ENCODE peak calls at places on chromosomes 11 and 22, in five cellular contexts. G is germinal center; C is ascending aorta; E is stimulated activated CD4-positive, alpha-beta T cell treated with anti-CD3 and anti-CD28 coated beads, Interleukin-1b, Interleukin-23, amount 100 ng/mL, for 24 hours; M is AG04449. U is an unnamed sample.

GRCh38 chr22:19691721-19692341 is 22.5 kb upstream of the SEPTIN5 start:
- DNase-seq in G (no peak), C (no peak), E (no peak), M (no peak), U (no peak)

GRCh38 chr11:93000511-93001476 is 31.3 kb downstream of the MTNR1B start:
- DNase-seq in G (no peak), C (no peak), E (no peak), M (peak), U (no peak)

GRCh38 chr11:10581481-10582019 is 13.1 kb upstream of the LYVE1 start:
- DNase-seq in G (no peak), C (peak), E (no peak), M (no peak), U (no peak)

GRCh38 chr11:112085822-112086421 is 634 bp downstream of the TIMM8B start:
- DNase-seq in G (peak), C (no peak), E (no peak), M (no peak), U (no peak)

GRCh38 chr11:119025978-119026766 is 4.5 kb downstream of the SLC37A4 start:
- DNase-seq in G (no peak), C (no peak), E (no peak), M (no peak), U (no peak)

GRCh38 chr11:82733444-82734119 is at the start of gene FAM181B:
- DNase-seq in G (peak), C (no peak), E (no peak), M (no peak), U (no peak)

GRCh38 chr11:34454308-34455032 is 15.7 kb downstream of the CAT start:
- DNase-seq in G (no peak), C (no peak), E (no peak), M (no peak), U (no peak)

GRCh38 chr11:73376803-73377629 is 817 bp downstream of the RELT start:
- DNase-seq in G (peak), C (peak), E (peak), M (peak), U (peak)

GRCh38 chr11:73070653-73071052 is 71.5 kb downstream of the FCHSD2 start:
- DNase-seq in G (no peak), C (no peak), E (no peak), M (no peak), U (no peak)

GRCh38 chr11:111775024-111775710 is 9.0 kb upstream of the PPP2R1B start:
- DNase-seq in G (no peak), C (peak), E (no peak), M (no peak), U (no peak)

GRCh38 chr11:3205261-3206127 is 13.1 kb downstream of the MRGPRG start:
- DNase-seq in G (no peak), C (no peak), E (no peak), M (no peak), U (no peak)

GRCh38 chr11:101470414-101470813 is 113.4 kb downstream of the TRPC6 start:
- DNase-seq in G (no peak), C (no peak), E (no peak), M (no peak), U (no peak)

GRCh38 chr22:19108807-19109197 is 13.4 kb downstream of the DGCR2 start:
- DNase-seq in G (no peak), C (no peak), E (no peak), M (no peak), U (peak)

GRCh38 chr11:36748856-36749255 is 150.8 kb upstream of the RAG2 start:
- DNase-seq in G (no peak), C (no peak), E (no peak), M (no peak), U (no peak)

GRCh38 chr22:24588756-24589481 is 4.0 kb downstream of the LRRC75B start:
- DNase-seq in G (no peak), C (no peak), E (no peak), M (no peak), U (no peak)

GRCh38 chr11:104968856-104969776 is 742 bp upstream of the CASP4 start:
- DNase-seq in G (no peak), C (no peak), E (no peak), M (no peak), U (no peak)

GRCh38 chr22:50040717-50041116 is 17.4 kb downstream of the TTLL8 start:
- DNase-seq in G (no peak), C (no peak), E (no peak), M (no peak), U (no peak)

U was measured in mesenteric fat pad.